ENCODE peak calls at places on chromosomes 7 and 10, in six cellular contexts. One of them, this sample, is unnamed.
A peak's percentile ranks its signal among the peaks of the same experiment; 100 is the strongest.

GRCh38 chr10:129104266-129105045 is 362.6 kb upstream of the MGMT start:
- DNase-seq in kidney epithelial cell: no peak
- DNase-seq in astrocyte of the spinal cord: peak; percentile 27
- DNase-seq in activated CD8-positive, alpha-beta T cell treated with anti-CD3 and anti-CD28 coated beads for 36 hours: peak; percentile 4
- DNase-seq in spleen: no peak
- DNase-seq in activated B cell treated with CpG ODN at 0.5 μM for 24 hours: no peak
- DNase-seq in this sample: no peak

GRCh38 chr10:117413928-117414618 is 38.8 kb upstream of the PDZD8 start:
- DNase-seq in activated CD8-positive, alpha-beta T cell treated with anti-CD3 and anti-CD28 coated beads for 36 hours: no peak
- DNase-seq in activated B cell treated with CpG ODN at 0.5 μM for 24 hours: no peak
- DNase-seq in astrocyte of the spinal cord: no peak
- DNase-seq in kidney epithelial cell: no peak
- DNase-seq in spleen: no peak
- DNase-seq in this sample: no peak

GRCh38 chr10:93790454-93790853 is 32.7 kb downstream of the LGI1 start:
- DNase-seq in astrocyte of the spinal cord: no peak
- DNase-seq in activated CD8-positive, alpha-beta T cell treated with anti-CD3 and anti-CD28 coated beads for 36 hours: no peak
- DNase-seq in kidney epithelial cell: no peak
- DNase-seq in spleen: no peak
- DNase-seq in activated B cell treated with CpG ODN at 0.5 μM for 24 hours: no peak
- DNase-seq in this sample: no peak

GRCh38 chr10:24952701-24953349 is 419 bp upstream of the PRTFDC1 start:
- DNase-seq in kidney epithelial cell: no peak
- DNase-seq in spleen: peak; percentile 89
- DNase-seq in astrocyte of the spinal cord: no peak
- DNase-seq in activated CD8-positive, alpha-beta T cell treated with anti-CD3 and anti-CD28 coated beads for 36 hours: peak; percentile 43
- DNase-seq in activated B cell treated with CpG ODN at 0.5 μM for 24 hours: peak; percentile 48
- DNase-seq in this sample: no peak

GRCh38 chr7:105013818-105014724 is at the start of gene KMT2E:
- DNase-seq in astrocyte of the spinal cord: peak; percentile 84
- DNase-seq in activated CD8-positive, alpha-beta T cell treated with anti-CD3 and anti-CD28 coated beads for 36 hours: peak; percentile 92
- DNase-seq in activated B cell treated with CpG ODN at 0.5 μM for 24 hours: peak; percentile 91
- DNase-seq in spleen: peak; percentile 98
- DNase-seq in kidney epithelial cell: no peak
- DNase-seq in this sample: peak; percentile 82

GRCh38 chr7:130289478-130289877 is 3.5 kb upstream of the CPA4 start:
- DNase-seq in spleen: no peak
- DNase-seq in astrocyte of the spinal cord: no peak
- DNase-seq in activated CD8-positive, alpha-beta T cell treated with anti-CD3 and anti-CD28 coated beads for 36 hours: no peak
- DNase-seq in activated B cell treated with CpG ODN at 0.5 μM for 24 hours: no peak
- DNase-seq in kidney epithelial cell: no peak
- DNase-seq in this sample: no peak

GRCh38 chr10:70085975-70086613 is 33.4 kb downstream of the MACROH2A2 start:
- DNase-seq in activated CD8-positive, alpha-beta T cell treated with anti-CD3 and anti-CD28 coated beads for 36 hours: no peak
- DNase-seq in spleen: no peak
- DNase-seq in kidney epithelial cell: no peak
- DNase-seq in activated B cell treated with CpG ODN at 0.5 μM for 24 hours: no peak
- DNase-seq in astrocyte of the spinal cord: no peak
- DNase-seq in this sample: no peak

GRCh38 chr10:98384531-98385133 is 30.4 kb downstream of the PYROXD2 start:
- DNase-seq in activated B cell treated with CpG ODN at 0.5 μM for 24 hours: no peak
- DNase-seq in spleen: no peak
- DNase-seq in activated CD8-positive, alpha-beta T cell treated with anti-CD3 and anti-CD28 coated beads for 36 hours: no peak
- DNase-seq in astrocyte of the spinal cord: no peak
- DNase-seq in kidney epithelial cell: no peak
- DNase-seq in this sample: no peak

GRCh38 chr10:73762915-73763314 is 18.7 kb downstream of the SEC24C start:
- DNase-seq in activated B cell treated with CpG ODN at 0.5 μM for 24 hours: no peak
- DNase-seq in kidney epithelial cell: no peak
- DNase-seq in activated CD8-positive, alpha-beta T cell treated with anti-CD3 and anti-CD28 coated beads for 36 hours: no peak
- DNase-seq in astrocyte of the spinal cord: no peak
- DNase-seq in spleen: no peak
- DNase-seq in this sample: no peak

GRCh38 chr7:159144756-159145543 is at the start of gene VIPR2:
- DNase-seq in activated B cell treated with CpG ODN at 0.5 μM for 24 hours: no peak
- DNase-seq in astrocyte of the spinal cord: no peak
- DNase-seq in activated CD8-positive, alpha-beta T cell treated with anti-CD3 and anti-CD28 coated beads for 36 hours: peak; percentile 11
- DNase-seq in kidney epithelial cell: no peak
- DNase-seq in spleen: peak; percentile 74
- DNase-seq in this sample: no peak

GRCh38 chr7:17580141-17580540 is 281.7 kb downstream of the AHR start:
- DNase-seq in kidney epithelial cell: no peak
- DNase-seq in activated CD8-positive, alpha-beta T cell treated with anti-CD3 and anti-CD28 coated beads for 36 hours: no peak
- DNase-seq in spleen: no peak
- DNase-seq in activated B cell treated with CpG ODN at 0.5 μM for 24 hours: no peak
- DNase-seq in astrocyte of the spinal cord: peak; percentile 79
- DNase-seq in this sample: no peak

GRCh38 chr7:44068054-44068453 is 2.7 kb upstream of the PGAM2 start:
- DNase-seq in astrocyte of the spinal cord: no peak
- DNase-seq in activated CD8-positive, alpha-beta T cell treated with anti-CD3 and anti-CD28 coated beads for 36 hours: no peak
- DNase-seq in spleen: peak; percentile 69
- DNase-seq in activated B cell treated with CpG ODN at 0.5 μM for 24 hours: no peak
- DNase-seq in kidney epithelial cell: no peak
- DNase-seq in this sample: no peak

GRCh38 chr7:134992626-134993179 is 6.4 kb downstream of the AGBL3 start:
- DNase-seq in kidney epithelial cell: no peak
- DNase-seq in activated B cell treated with CpG ODN at 0.5 μM for 24 hours: no peak
- DNase-seq in spleen: no peak
- DNase-seq in astrocyte of the spinal cord: peak; percentile 53
- DNase-seq in activated CD8-positive, alpha-beta T cell treated with anti-CD3 and anti-CD28 coated beads for 36 hours: peak; percentile 70
- DNase-seq in this sample: peak; percentile 55

GRCh38 chr7:16667355-16667754 is 21.4 kb downstream of the BZW2 start:
- DNase-seq in kidney epithelial cell: no peak
- DNase-seq in spleen: no peak
- DNase-seq in activated CD8-positive, alpha-beta T cell treated with anti-CD3 and anti-CD28 coated beads for 36 hours: no peak
- DNase-seq in astrocyte of the spinal cord: no peak
- DNase-seq in activated B cell treated with CpG ODN at 0.5 μM for 24 hours: no peak
- DNase-seq in this sample: no peak

GRCh38 chr7:149007146-149007545 is 21.2 kb downstream of the PDIA4 start:
- DNase-seq in astrocyte of the spinal cord: no peak
- DNase-seq in activated CD8-positive, alpha-beta T cell treated with anti-CD3 and anti-CD28 coated beads for 36 hours: no peak
- DNase-seq in kidney epithelial cell: no peak
- DNase-seq in spleen: peak; percentile 53
- DNase-seq in activated B cell treated with CpG ODN at 0.5 μM for 24 hours: no peak
- DNase-seq in this sample: no peak

GRCh38 chr7:964401-965231 is 10.1 kb upstream of the ADAP1 start:
- DNase-seq in spleen: peak; percentile 73
- DNase-seq in activated B cell treated with CpG ODN at 0.5 μM for 24 hours: no peak
- DNase-seq in astrocyte of the spinal cord: peak; percentile 59
- DNase-seq in activated CD8-positive, alpha-beta T cell treated with anti-CD3 and anti-CD28 coated beads for 36 hours: no peak
- DNase-seq in kidney epithelial cell: no peak
- DNase-seq in this sample: no peak

GRCh38 chr10:69801434-69802315 is at the start of gene COL13A1:
- DNase-seq in astrocyte of the spinal cord: peak; percentile 80
- DNase-seq in activated B cell treated with CpG ODN at 0.5 μM for 24 hours: no peak
- DNase-seq in spleen: peak; percentile 64
- DNase-seq in activated CD8-positive, alpha-beta T cell treated with anti-CD3 and anti-CD28 coated beads for 36 hours: no peak
- DNase-seq in kidney epithelial cell: no peak
- DNase-seq in this sample: no peak

GRCh38 chr7:104855826-104856225 is 158.2 kb upstream of the KMT2E start:
- DNase-seq in spleen: no peak
- DNase-seq in activated CD8-positive, alpha-beta T cell treated with anti-CD3 and anti-CD28 coated beads for 36 hours: no peak
- DNase-seq in astrocyte of the spinal cord: no peak
- DNase-seq in activated B cell treated with CpG ODN at 0.5 μM for 24 hours: no peak
- DNase-seq in kidney epithelial cell: no peak
- DNase-seq in this sample: no peak

GRCh38 chr7:65731562-65732035 is 141.3 kb upstream of the VKORC1L1 start:
- DNase-seq in activated CD8-positive, alpha-beta T cell treated with anti-CD3 and anti-CD28 coated beads for 36 hours: peak; percentile 33
- DNase-seq in spleen: no peak
- DNase-seq in activated B cell treated with CpG ODN at 0.5 μM for 24 hours: no peak
- DNase-seq in astrocyte of the spinal cord: peak; percentile 16
- DNase-seq in kidney epithelial cell: no peak
- DNase-seq in this sample: peak; percentile 24

GRCh38 chr7:27921081-27921836 is 181.3 kb downstream of the TAX1BP1 start:
- DNase-seq in activated CD8-positive, alpha-beta T cell treated with anti-CD3 and anti-CD28 coated beads for 36 hours: peak; percentile 53
- DNase-seq in kidney epithelial cell: peak; percentile 76
- DNase-seq in activated B cell treated with CpG ODN at 0.5 μM for 24 hours: no peak
- DNase-seq in spleen: no peak
- DNase-seq in astrocyte of the spinal cord: peak; percentile 89
- DNase-seq in this sample: peak; percentile 49

GRCh38 chr7:74115326-74115725 is 31.7 kb downstream of the LIMK1 start:
- DNase-seq in kidney epithelial cell: no peak
- DNase-seq in activated CD8-positive, alpha-beta T cell treated with anti-CD3 and anti-CD28 coated beads for 36 hours: no peak
- DNase-seq in astrocyte of the spinal cord: no peak
- DNase-seq in spleen: no peak
- DNase-seq in activated B cell treated with CpG ODN at 0.5 μM for 24 hours: no peak
- DNase-seq in this sample: no peak
- TF ChIP-seq CTCF in kidney epithelial cell: no peak
- TF ChIP-seq CTCF in activated CD8-positive, alpha-beta T cell treated with anti-CD3 and anti-CD28 coated beads for 36 hours: no peak
- TF ChIP-seq CTCF in astrocyte of the spinal cord: no peak
- TF ChIP-seq CTCF in spleen: no peak
- TF ChIP-seq CTCF in activated B cell treated with CpG ODN at 0.5 μM for 24 hours: no peak
- TF ChIP-seq CTCF in this sample: no peak

GRCh38 chr7:99794585-99795502 is 10.9 kb upstream of the CYP3A4 start:
- DNase-seq in activated B cell treated with CpG ODN at 0.5 μM for 24 hours: no peak
- DNase-seq in activated CD8-positive, alpha-beta T cell treated with anti-CD3 and anti-CD28 coated beads for 36 hours: no peak
- DNase-seq in spleen: no peak
- DNase-seq in kidney epithelial cell: peak; percentile 54
- DNase-seq in astrocyte of the spinal cord: peak; percentile 6
- DNase-seq in this sample: no peak
- TF ChIP-seq CTCF in activated B cell treated with CpG ODN at 0.5 μM for 24 hours: no peak
- TF ChIP-seq CTCF in activated CD8-positive, alpha-beta T cell treated with anti-CD3 and anti-CD28 coated beads for 36 hours: no peak
- TF ChIP-seq CTCF in spleen: no peak
- TF ChIP-seq CTCF in kidney epithelial cell: no peak
- TF ChIP-seq CTCF in astrocyte of the spinal cord: no peak
- TF ChIP-seq CTCF in this sample: no peak

GRCh38 chr10:2143213-2143882 is 406.0 kb upstream of the ADARB2 start:
- DNase-seq in spleen: no peak
- DNase-seq in activated CD8-positive, alpha-beta T cell treated with anti-CD3 and anti-CD28 coated beads for 36 hours: no peak
- DNase-seq in activated B cell treated with CpG ODN at 0.5 μM for 24 hours: no peak
- DNase-seq in astrocyte of the spinal cord: no peak
- DNase-seq in kidney epithelial cell: no peak
- DNase-seq in this sample: no peak

DNA sequence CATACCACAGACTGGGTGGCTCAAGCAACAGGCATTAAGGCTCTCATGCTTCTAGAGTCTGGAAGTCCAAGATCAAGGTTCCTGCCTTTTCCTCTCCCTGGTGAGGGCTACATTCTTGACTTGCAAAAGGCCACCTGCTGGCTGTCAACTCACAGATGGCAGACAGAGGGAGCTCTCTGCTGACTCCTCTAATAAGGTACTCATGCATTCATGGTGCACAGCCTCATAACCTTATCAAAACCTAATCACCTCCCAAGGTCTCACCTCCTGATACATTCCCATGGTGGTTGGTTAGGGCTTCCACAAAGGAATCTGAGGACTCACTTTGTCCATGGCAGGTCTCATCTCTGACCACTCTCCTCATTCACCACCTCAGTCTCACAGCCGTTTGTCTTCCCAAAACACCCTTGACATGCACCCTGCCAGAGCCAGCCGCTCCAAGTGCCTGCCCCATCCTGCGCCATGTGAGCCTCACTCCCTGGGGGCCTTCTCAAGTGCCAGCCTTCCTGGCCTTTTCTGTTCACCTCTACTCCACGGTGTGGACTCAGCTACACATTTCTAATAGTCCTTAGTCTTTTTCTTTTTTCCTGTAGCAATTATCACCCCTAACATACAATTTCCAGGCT is 400.3 kb upstream of the ADARB2 start:
- DNase-seq in spleen: no peak
- DNase-seq in astrocyte of the spinal cord: peak; percentile 4
- DNase-seq in kidney epithelial cell: no peak
- DNase-seq in activated CD8-positive, alpha-beta T cell treated with anti-CD3 and anti-CD28 coated beads for 36 hours: peak; percentile 17
- DNase-seq in activated B cell treated with CpG ODN at 0.5 μM for 24 hours: no peak
- DNase-seq in this sample: peak; percentile 16
- TF ChIP-seq CTCF in spleen: no peak
- TF ChIP-seq CTCF in astrocyte of the spinal cord: peak; percentile 19
- TF ChIP-seq CTCF in kidney epithelial cell: peak; percentile 70
- TF ChIP-seq CTCF in activated CD8-positive, alpha-beta T cell treated with anti-CD3 and anti-CD28 coated beads for 36 hours: peak; percentile 22
- TF ChIP-seq CTCF in activated B cell treated with CpG ODN at 0.5 μM for 24 hours: no peak
- TF ChIP-seq CTCF in this sample: peak; percentile 54

DNA sequence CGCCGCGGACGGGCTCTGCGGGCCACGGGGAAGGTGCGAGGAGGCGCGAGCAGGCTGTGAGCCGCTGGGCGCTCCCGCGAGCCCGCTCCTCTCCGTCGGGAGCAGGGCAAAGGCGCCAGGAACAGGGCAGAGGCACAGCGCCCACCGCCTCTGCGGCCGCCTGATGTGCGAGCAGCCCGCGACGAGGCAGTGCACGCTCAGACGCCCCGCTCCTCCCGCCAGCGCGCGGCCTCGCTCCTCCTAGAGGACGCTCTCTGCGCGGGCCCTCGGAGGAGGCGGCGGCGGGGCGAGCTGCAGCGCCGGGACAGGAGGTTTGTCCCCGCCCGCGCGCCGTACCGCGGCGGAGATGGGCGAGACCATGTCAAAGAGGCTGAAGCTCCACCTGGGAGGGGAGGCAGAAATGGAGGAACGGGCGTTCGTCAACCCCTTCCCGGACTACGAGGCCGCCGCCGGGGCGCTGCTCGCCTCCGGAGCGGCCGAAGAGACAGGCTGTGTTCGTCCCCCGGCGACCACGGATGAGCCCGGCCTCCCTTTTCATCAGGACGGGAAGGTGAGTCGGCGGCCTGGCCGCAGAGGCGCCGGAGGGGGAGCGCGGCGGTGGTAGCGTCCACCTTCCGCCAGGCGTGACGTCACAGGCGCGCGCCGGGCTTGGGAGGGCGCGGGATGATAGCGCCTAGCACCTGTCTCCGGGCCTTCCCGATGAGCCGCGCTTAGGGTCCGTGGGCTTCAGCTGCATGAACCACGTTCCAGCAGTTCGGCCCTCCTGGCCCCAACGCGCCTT is 733 bp downstream of the LANCL2 start:
- DNase-seq in spleen: peak; percentile 99
- DNase-seq in astrocyte of the spinal cord: peak; percentile 99
- DNase-seq in activated CD8-positive, alpha-beta T cell treated with anti-CD3 and anti-CD28 coated beads for 36 hours: peak; percentile 93
- DNase-seq in activated B cell treated with CpG ODN at 0.5 μM for 24 hours: peak; percentile 99
- DNase-seq in kidney epithelial cell: peak; percentile 67
- DNase-seq in this sample: peak; percentile 95
- TF ChIP-seq CTCF in spleen: peak; percentile 36
- TF ChIP-seq CTCF in astrocyte of the spinal cord: no peak
- TF ChIP-seq CTCF in activated CD8-positive, alpha-beta T cell treated with anti-CD3 and anti-CD28 coated beads for 36 hours: peak; percentile 43
- TF ChIP-seq CTCF in activated B cell treated with CpG ODN at 0.5 μM for 24 hours: no peak
- TF ChIP-seq CTCF in kidney epithelial cell: no peak
- TF ChIP-seq CTCF in this sample: peak; percentile 38

GRCh38 chr7:100191775-100192174 is 14.1 kb downstream of the STAG3 start:
- DNase-seq in spleen: no peak
- DNase-seq in activated B cell treated with CpG ODN at 0.5 μM for 24 hours: no peak
- DNase-seq in astrocyte of the spinal cord: peak; percentile 36
- DNase-seq in activated CD8-positive, alpha-beta T cell treated with anti-CD3 and anti-CD28 coated beads for 36 hours: no peak
- DNase-seq in kidney epithelial cell: no peak
- DNase-seq in this sample: no peak

GRCh38 chr7:100192951-100193350 is 15.2 kb downstream of the STAG3 start:
- DNase-seq in activated CD8-positive, alpha-beta T cell treated with anti-CD3 and anti-CD28 coated beads for 36 hours: no peak
- DNase-seq in astrocyte of the spinal cord: no peak
- DNase-seq in spleen: no peak
- DNase-seq in kidney epithelial cell: no peak
- DNase-seq in activated B cell treated with CpG ODN at 0.5 μM for 24 hours: no peak
- DNase-seq in this sample: no peak

GRCh38 chr7:100190059-100190711 is 12.5 kb downstream of the STAG3 start:
- DNase-seq in kidney epithelial cell: no peak
- DNase-seq in activated B cell treated with CpG ODN at 0.5 μM for 24 hours: no peak
- DNase-seq in spleen: no peak
- DNase-seq in astrocyte of the spinal cord: peak; percentile 58
- DNase-seq in activated CD8-positive, alpha-beta T cell treated with anti-CD3 and anti-CD28 coated beads for 36 hours: no peak
- DNase-seq in this sample: no peak

DNA sequence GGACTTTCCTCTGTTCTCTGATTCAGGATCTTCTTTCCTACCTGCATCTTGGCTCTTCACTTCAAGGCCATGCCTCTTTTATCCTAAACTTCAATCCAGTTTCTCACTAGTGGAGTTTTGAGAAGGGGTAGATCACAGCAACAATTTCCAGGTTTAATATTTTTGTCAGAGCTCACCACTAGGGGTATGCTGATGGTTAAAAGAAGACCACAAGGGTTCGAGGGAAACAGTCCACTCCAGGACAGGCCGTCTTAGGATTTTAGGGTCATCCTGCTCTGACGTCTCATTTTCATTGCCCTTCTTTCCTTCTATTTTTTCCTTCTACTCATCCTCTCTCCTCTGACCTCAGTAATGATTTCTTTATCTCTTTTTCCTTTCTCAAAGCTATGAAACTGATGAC is 11.3 kb downstream of the STAG3 start:
- DNase-seq in activated CD8-positive, alpha-beta T cell treated with anti-CD3 and anti-CD28 coated beads for 36 hours: no peak
- DNase-seq in spleen: no peak
- DNase-seq in astrocyte of the spinal cord: no peak
- DNase-seq in kidney epithelial cell: no peak
- DNase-seq in activated B cell treated with CpG ODN at 0.5 μM for 24 hours: no peak
- DNase-seq in this sample: no peak
- TF ChIP-seq CTCF in activated CD8-positive, alpha-beta T cell treated with anti-CD3 and anti-CD28 coated beads for 36 hours: no peak
- TF ChIP-seq CTCF in spleen: no peak
- TF ChIP-seq CTCF in astrocyte of the spinal cord: no peak
- TF ChIP-seq CTCF in kidney epithelial cell: no peak
- TF ChIP-seq CTCF in activated B cell treated with CpG ODN at 0.5 μM for 24 hours: no peak
- TF ChIP-seq CTCF in this sample: no peak

This sample was measured in GM13976.